ENCODE peak calls at places on chromosomes 6 and 20, in five cellular contexts. Y, M, S, J and O are unnamed samples.

GRCh38 chr20:41230136-41230535 is 87.4 kb downstream of the ZHX3 start:
- DNase-seq in J (peak; percentile 29), Y (no peak), S (no peak), M (no peak), O (no peak)

GRCh38 chr6:110875548-110876169 is 1.1 kb downstream of the AMD1 start:
- DNase-seq in M (peak; percentile 66), J (peak; percentile 23), Y (peak; percentile 61), S (no peak), O (peak; percentile 93)

GRCh38 chr20:61413752-61414151 is 161.7 kb downstream of the CDH4 start:
- DNase-seq in S (no peak), M (no peak), Y (no peak), J (no peak), O (no peak)

GRCh38 chr6:33000053-33000452 is 9.3 kb downstream of the HLA-DOA start:
- DNase-seq in S (no peak), Y (no peak), M (no peak), J (peak; percentile 56), O (no peak)

GRCh38 chr6:50822078-50822476 is 3.4 kb downstream of the TFAP2B start:
- DNase-seq in J (no peak), S (no peak), M (no peak), Y (no peak), O (no peak)

GRCh38 chr6:56101141-56101553 is 146.2 kb downstream of the COL21A1 start:
- DNase-seq in S (peak; percentile 96), Y (no peak), J (peak; percentile 97), M (no peak), O (no peak)

GRCh38 chr20:43749734-43750294 is 23.0 kb upstream of the GTSF1L start:
- DNase-seq in J (peak; percentile 50), S (no peak), M (peak; percentile 76), Y (peak; percentile 84), O (peak; percentile 96)

GRCh38 chr20:57393321-57394086 is 2.3 kb downstream of the RBM38 start:
- DNase-seq in M (peak; percentile 15), J (no peak), Y (no peak), S (no peak), O (peak; percentile 72)

GRCh38 chr20:23145281-23145700 is 59.2 kb upstream of the CD93 start:
- DNase-seq in S (no peak), M (no peak), J (peak; percentile 94), Y (no peak), O (no peak)

GRCh38 chr6:8492536-8493125 is 57.3 kb upstream of the SLC35B3 start:
- DNase-seq in M (no peak), Y (no peak), S (no peak), J (no peak), O (no peak)

GRCh38 chr6:39057251-39058155 is 8.9 kb downstream of the GLP1R start:
- DNase-seq in M (no peak), J (no peak), S (no peak), Y (no peak), O (peak; percentile 63)

GRCh38 chr6:108114861-108115597 is 40.5 kb upstream of the OSTM1 start:
- DNase-seq in M (peak; percentile 69), S (no peak), J (peak; percentile 74), Y (peak; percentile 68), O (peak; percentile 89)

GRCh38 chr20:20969701-20970100 is 136.5 kb downstream of the LINC00237 start:
- DNase-seq in M (no peak), J (no peak), Y (no peak), S (no peak), O (no peak)

GRCh38 chr6:90818163-90818562 is 231.3 kb upstream of the MAP3K7 start:
- DNase-seq in M (no peak), S (no peak), Y (no peak), J (no peak), O (no peak)

GRCh38 chr6:70669133-70669532 is 1.4 kb downstream of the SMAP1 start:
- DNase-seq in S (no peak), Y (no peak), M (no peak), J (peak; percentile 24), O (no peak)

GRCh38 chr6:30130887-30131862 is 4.8 kb upstream of the TRIM40 start:
- DNase-seq in M (peak; percentile 66), Y (no peak), S (no peak), J (peak; percentile 92), O (peak; percentile 77)

GRCh38 chr6:20370801-20371200 is 30.9 kb upstream of the E2F3 start:
- DNase-seq in M (no peak), S (no peak), Y (no peak), J (no peak), O (no peak)

GRCh38 chr20:12166053-12166717 is 248.5 kb downstream of the BTBD3 start:
- DNase-seq in Y (peak; percentile 33), S (peak; percentile 21), J (peak; percentile 92), M (peak; percentile 62), O (no peak)

GRCh38 chr6:119234941-119235340 is 114.6 kb downstream of the MAN1A1 start:
- DNase-seq in J (no peak), Y (no peak), S (no peak), M (no peak), O (no peak)

GRCh38 chr6:71386215-71386614 is 97.6 kb downstream of the OGFRL1 start:
- DNase-seq in J (no peak), S (no peak), M (no peak), Y (no peak), O (no peak)

GRCh38 chr20:22374066-22374465 is 210.3 kb downstream of the FOXA2 start:
- DNase-seq in Y (no peak), M (no peak), J (no peak), S (no peak), O (no peak)

GRCh38 chr6:127345521-127345920 is 2.1 kb upstream of the ECHDC1 start:
- DNase-seq in Y (no peak), M (no peak), S (no peak), J (no peak), O (no peak)

GRCh38 chr6:624979-625378 is 31.9 kb downstream of the HUS1B start:
- DNase-seq in S (peak; percentile 18), Y (no peak), J (peak; percentile 70), M (no peak), O (no peak)

GRCh38 chr6:163260911-163261310 is 153.6 kb upstream of the QKI start:
- DNase-seq in J (no peak), Y (no peak), S (no peak), M (no peak), O (no peak)

GRCh38 chr20:50859161-50859560 is 64.3 kb downstream of the BCAS4 start:
- DNase-seq in S (no peak), M (no peak), Y (no peak), J (no peak), O (no peak)

GRCh38 chr6:134288538-134289203 is 29.2 kb downstream of the SGK1 start:
- DNase-seq in Y (no peak), S (peak; percentile 84), M (no peak), J (peak; percentile 97), O (no peak)

GRCh38 chr6:134911532-134911931 is 38.4 kb downstream of the ALDH8A1 start:
- DNase-seq in M (no peak), Y (no peak), J (peak; percentile 78), S (peak; percentile 27), O (no peak)

GRCh38 chr6:31114970-31115849 is 610 bp downstream of the PSORS1C1 start:
- DNase-seq in J (peak; percentile 47), M (no peak), Y (no peak), S (no peak), O (peak; percentile 9)

GRCh38 chr20:43508106-43508505 is 609 bp downstream of the L3MBTL1 start:
- DNase-seq in Y (no peak), S (no peak), M (no peak), J (no peak), O (peak; percentile 79)

DNA sequence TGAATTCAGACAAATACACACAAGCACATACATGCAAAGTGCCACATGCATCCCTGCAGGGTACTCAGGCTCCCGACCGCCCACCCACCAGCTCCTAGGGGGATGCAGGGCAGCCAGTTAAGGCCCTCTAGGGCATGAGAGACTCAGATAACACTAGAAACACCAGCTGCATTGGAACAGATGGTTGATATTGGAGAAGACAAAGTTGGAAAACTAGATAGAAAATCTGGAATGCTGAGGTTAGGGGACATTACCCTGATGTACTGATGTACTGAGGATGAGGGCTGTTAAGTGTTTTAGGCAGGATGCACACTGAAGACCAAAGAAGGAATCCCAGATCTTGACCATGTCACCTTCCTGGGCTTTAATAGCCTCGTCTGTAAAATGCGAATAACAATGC is 134.6 kb upstream of the ECI2 start:
- DNase-seq in J (no peak), Y (no peak), M (no peak), S (no peak), O (no peak)
- H3K4me3 ChIP-seq in J (no peak overlapping the region), Y (no peak overlapping the region), M (no peak overlapping the region), S (no peak overlapping the region), O (no peak overlapping the region)

DNA sequence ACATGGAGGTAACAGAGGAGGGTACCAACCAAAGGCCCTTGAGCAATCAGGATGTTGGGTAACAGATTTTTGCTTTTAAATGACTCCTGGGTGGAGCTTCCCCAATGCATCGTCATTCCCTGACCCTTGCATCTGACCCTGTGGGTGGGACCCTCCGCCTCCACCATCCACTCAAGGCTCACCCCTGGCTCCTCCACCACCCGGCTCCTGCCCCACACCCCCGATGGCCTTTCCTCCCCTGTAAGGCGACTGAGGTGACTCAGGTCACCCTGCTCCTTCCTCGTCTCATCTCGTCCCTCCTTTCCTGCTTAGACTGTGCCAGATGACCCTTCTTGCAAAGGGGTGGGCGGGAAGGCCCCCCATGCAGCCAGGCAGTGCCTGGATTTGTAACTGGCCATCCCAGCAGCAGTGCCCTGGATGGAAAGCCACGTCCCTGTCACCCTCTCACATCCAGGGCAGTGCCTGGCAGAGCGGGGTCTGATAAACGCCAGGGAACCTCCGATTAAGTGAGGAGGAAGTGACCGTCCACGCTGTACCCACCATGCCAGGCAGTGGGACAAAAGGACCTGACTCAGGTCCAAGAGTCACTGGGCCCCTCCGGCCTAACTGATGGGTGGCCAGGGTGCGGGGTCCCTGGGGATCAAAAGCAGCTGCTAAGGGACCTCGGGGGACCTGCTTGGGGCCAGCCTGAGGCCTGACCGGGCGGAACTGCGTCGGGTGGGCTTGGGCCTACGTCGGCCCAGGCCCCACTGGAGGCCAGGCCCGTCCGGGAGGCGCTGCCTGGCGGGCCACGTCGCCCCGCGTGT is 624 bp upstream of the NPEPL1 start:
- DNase-seq in M (peak; percentile 56), J (peak; percentile 39), Y (peak; percentile 53), S (no peak), O (peak; percentile 91)
- H3K4me3 ChIP-seq in M (no peak overlapping the region), J (no peak overlapping the region), Y (peak overlapping the region; percentile 36), S (no peak overlapping the region), O (no peak overlapping the region)

GRCh38 chr6:3162565-3163247 is 5.4 kb upstream of the TUBB2A start:
- DNase-seq in Y (peak; percentile 77), J (peak; percentile 79), M (peak; percentile 67), S (no peak), O (peak; percentile 90)

GRCh38 chr6:3165631-3166534 is 8.5 kb upstream of the TUBB2A start:
- DNase-seq in M (no peak), Y (no peak), J (peak; percentile 64), S (no peak), O (no peak)

GRCh38 chr6:3164388-3164787 is 7.0 kb upstream of the TUBB2A start:
- DNase-seq in M (no peak), J (no peak), S (no peak), Y (no peak), O (no peak)

GRCh38 chr6:3162067-3162497 is 4.7 kb upstream of the TUBB2A start:
- DNase-seq in J (peak; percentile 40), S (no peak), Y (no peak), M (no peak), O (no peak)

GRCh38 chr6:3163248-3163594 is 5.9 kb upstream of the TUBB2A start:
- DNase-seq in Y (no peak), J (peak; percentile 43), S (no peak), M (no peak), O (no peak)
- H3K4me3 ChIP-seq in Y (peak overlapping the region; percentile 76), J (peak overlapping the region; percentile 70), S (peak overlapping the region; percentile 74), M (no peak overlapping the region), O (peak overlapping the region; percentile 59)

GRCh38 chr6:146381486-146381885 is 162.1 kb upstream of the RAB32 start:
- DNase-seq in Y (no peak), M (no peak), S (no peak), J (peak; percentile 17), O (no peak)
- H3K4me3 ChIP-seq in Y (no peak overlapping the region), M (no peak overlapping the region), S (no peak overlapping the region), J (no peak overlapping the region), O (no peak overlapping the region)